ENCODE peak calls at places on chromosome 6, in six cellular contexts. V is pancreas, R is choroid plexus epithelial cell, Q is WTC11, W is cardiac fibroblast, B is progenitor cell of endocrine pancreas. M is an unnamed sample.

GRCh38 chr6:6610031-6610591 is 21.6 kb downstream of the LY86 start:
- DNase-seq in V (no peak), R (no peak), Q (no peak), W (no peak), B (no peak), M (no peak)

GRCh38 chr6:44567406-44567805 is 179.9 kb downstream of the CDC5L start:
- DNase-seq in V (no peak), R (peak), Q (no peak), W (peak), B (no peak), M (no peak)

GRCh38 chr6:122222761-122223160 is 176.7 kb upstream of the HSF2 start:
- DNase-seq in V (no peak), R (peak), Q (no peak), W (no peak), B (no peak), M (no peak)

GRCh38 chr6:3825331-3825831 is 23.8 kb upstream of the FAM50B start:
- DNase-seq in V (no peak), R (peak), Q (peak), W (peak), B (no peak), M (peak)

GRCh38 chr6:137033828-137034227 is 10.9 kb downstream of the IL20RA start:
- DNase-seq in V (no peak), R (peak), Q (no peak), W (no peak), B (no peak), M (no peak)

GRCh38 chr6:75431379-75431778 is 62.2 kb downstream of the FILIP1 start:
- DNase-seq in V (no peak), R (peak), Q (no peak), W (peak), B (no peak), M (no peak)

GRCh38 chr6:89264296-89264695 is 47.1 kb upstream of the GABRR1 start:
- DNase-seq in V (no peak), R (no peak), Q (no peak), W (no peak), B (no peak), M (no peak)

GRCh38 chr6:149060985-149061760 is 256.3 kb upstream of the TAB2 start:
- DNase-seq in V (no peak), R (peak), Q (no peak), W (peak), B (no peak), M (no peak)

GRCh38 chr6:73941892-73942291 is 245.9 kb downstream of the CD109 start:
- DNase-seq in V (no peak), R (no peak), Q (no peak), W (no peak), B (no peak), M (no peak)

GRCh38 chr6:68071740-68072139 is 563.3 kb upstream of the ADGRB3 start:
- DNase-seq in V (no peak), R (peak), Q (no peak), W (peak), B (no peak), M (no peak)

GRCh38 chr6:72616406-72617015 is 5.4 kb upstream of the KCNQ5 start:
- DNase-seq in V (no peak), R (peak), Q (no peak), W (peak), B (no peak), M (no peak)

GRCh38 chr6:54234539-54234938 is 73.7 kb upstream of the TINAG start:
- DNase-seq in V (no peak), R (no peak), Q (no peak), W (no peak), B (no peak), M (no peak)

GRCh38 chr6:133502451-133503259 is 261.5 kb downstream of the EYA4 start:
- DNase-seq in V (no peak), R (peak), Q (no peak), W (peak), B (no peak), M (no peak)

GRCh38 chr6:38215651-38216319 is 396.3 kb downstream of the ZFAND3 start:
- DNase-seq in V (no peak), R (no peak), Q (no peak), W (no peak), B (no peak), M (no peak)

GRCh38 chr6:81894286-81894685 is 141.8 kb upstream of the TENT5A start:
- DNase-seq in V (no peak), R (peak), Q (no peak), W (peak), B (no peak), M (no peak)

GRCh38 chr6:154615483-154616025 is 105.1 kb upstream of the CNKSR3 start:
- DNase-seq in V (peak), R (peak), Q (peak), W (peak), B (no peak), M (no peak)

DNA sequence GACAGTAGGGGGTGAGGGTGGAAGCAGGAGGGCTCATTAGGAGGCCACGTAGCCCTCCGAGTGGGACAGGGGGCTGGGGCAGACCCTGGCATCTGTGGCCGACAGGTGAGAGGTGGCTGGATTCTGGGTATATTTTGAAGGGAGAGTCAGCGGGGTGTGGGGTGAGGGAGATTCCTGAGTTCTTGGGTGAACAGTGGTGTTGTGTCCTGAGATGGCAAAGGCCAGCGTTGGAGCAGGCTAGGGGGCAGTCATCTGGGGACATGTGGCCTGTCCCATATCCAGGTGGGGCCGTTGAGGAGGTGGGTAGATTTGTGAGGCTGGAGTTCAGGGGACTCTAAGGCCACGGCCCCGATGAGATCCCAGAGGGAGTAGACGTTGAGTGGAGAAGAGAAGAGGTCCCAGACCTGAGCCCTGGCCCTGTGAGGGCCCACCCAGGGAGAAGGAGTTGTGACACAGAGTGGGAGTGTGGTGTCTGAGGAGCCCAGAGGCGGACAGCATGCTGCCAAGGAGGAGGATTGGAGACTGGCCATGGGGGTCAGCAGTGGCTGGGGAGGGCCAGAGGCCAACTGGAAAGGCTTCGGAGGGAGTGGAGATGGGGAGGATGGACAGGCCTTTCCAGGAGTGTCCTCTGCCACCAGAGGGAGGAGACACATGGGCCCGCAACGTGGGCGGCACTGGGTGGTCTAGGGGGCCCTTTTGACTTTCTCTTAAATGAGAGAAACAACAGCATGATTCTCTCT is 19.6 kb downstream of the PACSIN1 start:
- DNase-seq in V (peak), R (no peak), Q (no peak), W (no peak), B (no peak), M (no peak)
- TF ChIP-seq CTCF in V (no peak), R (no peak), Q (no peak), W (no peak), B (no peak), M (no peak)

GRCh38 chr6:34194770-34195169 is 41.9 kb upstream of the HMGA1 start:
- DNase-seq in V (no peak), R (no peak), Q (no peak), W (no peak), B (no peak), M (no peak)
- TF ChIP-seq CTCF in V (no peak), R (peak), Q (no peak), W (peak), B (no peak), M (no peak)

GRCh38 chr6:126657556-126658129 is 317.7 kb downstream of the CENPW start:
- DNase-seq in V (no peak), R (peak), Q (no peak), W (peak), B (no peak), M (peak)
- TF ChIP-seq CTCF in V (no peak), R (peak), Q (peak), W (peak), B (peak), M (peak)

GRCh38 chr6:158595223-158595622 is 35.3 kb downstream of the TMEM181 start:
- DNase-seq in V (no peak), R (no peak), Q (no peak), W (peak), B (no peak), M (peak)
- TF ChIP-seq CTCF in V (no peak), R (peak), Q (no peak), W (peak), B (peak), M (peak)

GRCh38 chr6:125781307-125781868 is 9.4 kb upstream of the NCOA7 start:
- DNase-seq in V (no peak), R (peak), Q (no peak), W (no peak), B (no peak), M (no peak)
- TF ChIP-seq CTCF in V (no peak), R (no peak), Q (no peak), W (no peak), B (no peak), M (no peak)

M was measured in endothelial cell.